ENCODE peak calls at places on chromosomes 16 and 17, in ten cellular contexts. M is GM10248; Z is stimulated activated CD8-positive, alpha-beta memory T cell treated with anti-CD3 and anti-CD28 coated beads, Interleukin-15, amount 100 ng/mL, for 24 hours; I is Right ventricle myocardium superior; P is stimulated activated effector memory CD8-positive, alpha-beta T cell treated with anti-CD3 and anti-CD28 coated beads, Interleukin-12 subunit alpha, Interleukin-12 subunit beta, amount 100 ng/mL, for 72 hours; S is KG1; R is BJ; Y is NCI-H1417; K is non-pigmented ciliary epithelial cell; C is GF-D8. Q is an unnamed sample.

GRCh38 chr16:55495616-55496289 is 13.1 kb upstream of the LPCAT2 start:
- DNase-seq in M (no peak), Z (no peak), I (no peak), P (no peak), S (no peak), R (peak), Y (no peak), K (peak), C (no peak), Q (no peak)

GRCh38 chr17:66540131-66540781 is 237.8 kb downstream of the PRKCA start:
- DNase-seq in M (no peak), Z (no peak), I (peak), P (no peak), S (no peak), R (no peak), Y (no peak), K (no peak), C (no peak), Q (no peak)

GRCh38 chr16:52471650-52472370 is 75.1 kb downstream of the TOX3 start:
- DNase-seq in M (no peak), Z (no peak), I (no peak), P (no peak), S (no peak), R (no peak), Y (no peak), K (no peak), C (no peak), Q (no peak)

GRCh38 chr16:77833906-77834599 is 45.7 kb downstream of the VAT1L start:
- DNase-seq in M (no peak), Z (no peak), I (no peak), P (no peak), S (no peak), R (no peak), Y (no peak), K (peak), C (no peak), Q (no peak)

GRCh38 chr17:50467114-50467854 is 1.4 kb downstream of the CHAD start:
- DNase-seq in M (no peak), Z (no peak), I (no peak), P (no peak), S (no peak), R (no peak), Y (no peak), K (no peak), C (no peak), Q (no peak)

GRCh38 chr17:76948726-76949342 is 80.6 kb downstream of the MGAT5B start:
- DNase-seq in M (no peak), Z (no peak), I (no peak), P (no peak), S (no peak), R (no peak), Y (no peak), K (no peak), C (no peak), Q (no peak)

GRCh38 chr16:57910726-57911125 is 60.2 kb downstream of the CNGB1 start:
- DNase-seq in M (no peak), Z (no peak), I (no peak), P (no peak), S (no peak), R (no peak), Y (no peak), K (no peak), C (no peak), Q (no peak)

GRCh38 chr16:9372934-9373890 is 281.8 kb downstream of the HAPSTR1 start:
- DNase-seq in M (no peak), Z (no peak), I (no peak), P (no peak), S (no peak), R (no peak), Y (no peak), K (no peak), C (no peak), Q (no peak)

GRCh38 chr16:87713469-87714229 is 52.1 kb downstream of the KLHDC4 start:
- DNase-seq in M (no peak), Z (no peak), I (no peak), P (peak), S (no peak), R (no peak), Y (no peak), K (no peak), C (no peak), Q (no peak)

GRCh38 chr17:48489781-48490180 is 41.0 kb downstream of the HOXB1 start:
- DNase-seq in M (no peak), Z (no peak), I (no peak), P (no peak), S (no peak), R (no peak), Y (no peak), K (no peak), C (no peak), Q (no peak)

GRCh38 chr17:57861737-57862409 is 12.0 kb upstream of the MRPS23 start:
- DNase-seq in M (peak), Z (no peak), I (peak), P (no peak), S (no peak), R (no peak), Y (no peak), K (no peak), C (no peak), Q (no peak)

GRCh38 chr17:62966426-62967110 is 533 bp downstream of the TANC2 start:
- DNase-seq in M (peak), Z (peak), I (peak), P (peak), S (no peak), R (no peak), Y (peak), K (no peak), C (no peak), Q (peak)

GRCh38 chr16:81036751-81037350 is 1.2 kb downstream of the ATMIN start:
- DNase-seq in M (peak), Z (no peak), I (no peak), P (no peak), S (no peak), R (no peak), Y (no peak), K (no peak), C (peak), Q (no peak)

GRCh38 chr16:51392651-51393187 is 241.6 kb upstream of the SALL1 start:
- DNase-seq in M (no peak), Z (no peak), I (peak), P (no peak), S (no peak), R (peak), Y (no peak), K (no peak), C (no peak), Q (no peak)

GRCh38 chr16:30797670-30798309 is 10.8 kb upstream of the ZNF629 start:
- DNase-seq in M (no peak), Z (no peak), I (no peak), P (no peak), S (no peak), R (no peak), Y (no peak), K (no peak), C (no peak), Q (no peak)

GRCh38 chr17:70804161-70804560 is 634.8 kb downstream of the KCNJ2 start:
- DNase-seq in M (no peak), Z (no peak), I (no peak), P (no peak), S (no peak), R (no peak), Y (no peak), K (no peak), C (no peak), Q (no peak)

GRCh38 chr17:27471321-27472269 is 15.3 kb downstream of the KSR1 start:
- DNase-seq in M (peak), Z (no peak), I (no peak), P (peak), S (no peak), R (no peak), Y (no peak), K (no peak), C (no peak), Q (peak)

GRCh38 chr17:47839899-47840741 is 953 bp downstream of the SCRN2 start:
- DNase-seq in M (no peak), Z (no peak), I (no peak), P (no peak), S (no peak), R (no peak), Y (no peak), K (no peak), C (no peak), Q (no peak)

GRCh38 chr17:68706351-68706750 is 105.2 kb upstream of the FAM20A start:
- DNase-seq in M (no peak), Z (no peak), I (no peak), P (no peak), S (no peak), R (no peak), Y (no peak), K (no peak), C (no peak), Q (no peak)

GRCh38 chr17:885971-886571 is 93.5 kb downstream of the NXN start:
- DNase-seq in M (no peak), Z (no peak), I (peak), P (no peak), S (no peak), R (no peak), Y (peak), K (no peak), C (no peak), Q (no peak)

GRCh38 chr16:84369105-84369504 is 767 bp downstream of the ATP2C2 start:
- DNase-seq in M (no peak), Z (no peak), I (no peak), P (no peak), S (no peak), R (no peak), Y (no peak), K (no peak), C (no peak), Q (no peak)

GRCh38 chr16:64132686-64133085 is 989.2 kb downstream of the CDH11 start:
- DNase-seq in M (no peak), Z (no peak), I (no peak), P (no peak), S (no peak), R (no peak), Y (no peak), K (no peak), C (no peak), Q (no peak)

GRCh38 chr16:46743232-46743719 is 4.9 kb downstream of the MYLK3 start:
- DNase-seq in M (peak), Z (no peak), I (peak), P (no peak), S (peak), R (no peak), Y (no peak), K (no peak), C (peak), Q (peak)

GRCh38 chr17:6061290-6061689 is 8.9 kb upstream of the WSCD1 start:
- DNase-seq in M (no peak), Z (no peak), I (no peak), P (no peak), S (no peak), R (no peak), Y (no peak), K (no peak), C (no peak), Q (no peak)

GRCh38 chr17:58316260-58316960 is 12.2 kb downstream of the TSPOAP1 start:
- DNase-seq in M (no peak), Z (no peak), I (no peak), P (peak), S (no peak), R (no peak), Y (no peak), K (no peak), C (no peak), Q (no peak)

GRCh38 chr16:28925386-28926228 is 569 bp upstream of the RABEP2 start:
- DNase-seq in M (peak), Z (no peak), I (peak), P (no peak), S (peak), R (peak), Y (peak), K (peak), C (peak), Q (no peak)

GRCh38 chr17:14389656-14390055 is 88.8 kb downstream of the HS3ST3B1 start:
- DNase-seq in M (no peak), Z (no peak), I (no peak), P (no peak), S (no peak), R (peak), Y (no peak), K (no peak), C (no peak), Q (no peak)

GRCh38 chr17:33572615-33573014 is 279.5 kb upstream of the ASIC2 start:
- DNase-seq in M (no peak), Z (no peak), I (no peak), P (no peak), S (no peak), R (no peak), Y (no peak), K (no peak), C (no peak), Q (no peak)

GRCh38 chr17:59154721-59155438 is at the start of gene SKA2:
- DNase-seq in M (no peak), Z (peak), I (peak), P (peak), S (peak), R (no peak), Y (peak), K (peak), C (peak), Q (peak)

GRCh38 chr17:58632324-58633314 is 59.2 kb downstream of the TEX14 start:
- DNase-seq in M (no peak), Z (no peak), I (no peak), P (no peak), S (no peak), R (no peak), Y (no peak), K (no peak), C (no peak), Q (no peak)

GRCh38 chr16:23343643-23344612 is 41.8 kb downstream of the SCNN1B start:
- DNase-seq in M (no peak), Z (no peak), I (no peak), P (no peak), S (no peak), R (no peak), Y (no peak), K (no peak), C (no peak), Q (no peak)